ENCODE peak calls at places on chromosomes 3 and 15, in six cellular contexts. F, V, L, H, J and T are unnamed samples. For H3K9me3, the result is how much of the 10 kb centered on the place peaks cover.

GRCh38 chr3:55868347-55868746 is 381.2 kb upstream of the WNT5A start:
- DNase-seq in F (no peak), V (no peak), L (no peak), H (no peak), J (no peak), T (no peak)

GRCh38 chr15:57675481-57676181 is 30.9 kb upstream of the POLR2M start:
- DNase-seq in F (no peak), V (peak), L (no peak), H (no peak), J (no peak), T (no peak)

GRCh38 chr3:8741581-8742355 is 8.2 kb downstream of the CAV3 start:
- DNase-seq in F (no peak), V (peak), L (peak), H (peak), J (peak), T (peak)

GRCh38 chr3:13861461-13861860 is 18.4 kb downstream of the WNT7A start:
- DNase-seq in F (no peak), V (no peak), L (no peak), H (no peak), J (no peak), T (no peak)

GRCh38 chr3:188153498-188153948 is 434 bp upstream of the LPP start:
- DNase-seq in F (no peak), V (peak), L (no peak), H (peak), J (peak), T (peak)

GRCh38 chr15:36644156-36644896 is 64.9 kb downstream of the CDIN1 start:
- DNase-seq in F (no peak), V (no peak), L (no peak), H (no peak), J (no peak), T (no peak)

GRCh38 chr15:89307791-89308190 is 26.8 kb downstream of the POLG start:
- DNase-seq in F (no peak), V (no peak), L (no peak), H (peak), J (no peak), T (no peak)

GRCh38 chr3:72538070-72538745 is 310.0 kb downstream of the SHQ1 start:
- DNase-seq in F (peak), V (no peak), L (no peak), H (no peak), J (no peak), T (no peak)

GRCh38 chr3:120516142-120516541 is 65.3 kb upstream of the FSTL1 start:
- DNase-seq in F (no peak), V (no peak), L (no peak), H (no peak), J (peak), T (no peak)

GRCh38 chr3:174857301-174857700 is 1.8 kb upstream of the NAALADL2 start:
- DNase-seq in F (no peak), V (no peak), L (no peak), H (no peak), J (no peak), T (no peak)

GRCh38 chr3:52446631-52447511 is 2.0 kb upstream of the SEMA3G start:
- DNase-seq in F (peak), V (peak), L (peak), H (peak), J (peak), T (no peak)

GRCh38 chr3:158091526-158091925 is 14.7 kb downstream of the SHOX2 start:
- DNase-seq in F (no peak), V (peak), L (no peak), H (peak), J (no peak), T (peak)

GRCh38 chr3:69385723-69386483 is at the start of gene FRMD4B:
- DNase-seq in F (no peak), V (peak), L (no peak), H (no peak), J (peak), T (peak)
- TF ChIP-seq CTCF in F (peak), V (peak), L (no peak), H (no peak), J (peak), T (no peak)

GRCh38 chr3:76500746-76501275 is 539.1 kb upstream of the ROBO2 start:
- DNase-seq in F (no peak), V (no peak), L (no peak), H (peak), J (no peak), T (no peak)
- H3K9me3 ChIP-seq in F (under half), V (under half), L (under half), H (under half), J (under half), T (under half)

DNA sequence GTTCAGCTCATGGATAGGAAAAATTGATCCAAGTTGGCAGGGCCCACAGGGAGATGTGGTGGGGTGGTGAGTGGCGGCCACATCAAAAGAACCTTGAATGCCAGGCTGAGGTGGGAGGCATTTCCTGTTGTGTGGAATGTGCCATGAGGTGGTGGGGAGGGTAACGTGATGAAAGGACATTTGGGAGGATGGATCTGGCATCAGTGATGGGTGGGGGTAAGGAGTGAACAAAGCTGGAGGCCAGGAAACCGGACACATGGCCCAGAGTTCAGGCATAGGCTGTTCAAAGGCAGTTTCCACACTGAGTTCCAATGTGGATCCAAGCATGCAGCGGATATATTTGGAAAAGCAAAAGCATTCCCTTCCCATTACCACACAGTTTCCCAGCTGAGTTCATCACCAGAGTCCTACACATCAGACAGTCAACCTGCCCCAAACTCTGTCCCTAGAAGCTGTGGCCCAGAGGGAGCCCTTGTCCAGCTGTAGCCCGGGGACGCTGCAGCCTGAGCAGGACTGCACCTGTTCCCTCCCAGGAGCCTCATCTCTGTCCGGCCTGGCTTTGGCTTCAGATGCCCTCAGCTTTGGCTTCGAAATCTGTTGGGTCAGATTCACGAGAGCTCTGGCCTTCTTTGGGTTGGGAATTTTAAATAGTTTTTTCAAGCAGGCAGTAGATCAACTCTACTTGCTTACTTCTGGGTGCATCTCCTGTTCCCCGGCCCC is 37.8 kb upstream of the GOLGA6B start:
- DNase-seq in F (no peak), V (no peak), L (no peak), H (no peak), J (no peak), T (no peak)
- TF ChIP-seq SMC3 in F (no peak), V (no peak), L (no peak), H (no peak), J (no peak), T (no peak)

GRCh38 chr3:126983276-126983652 is 349 bp downstream of the PLXNA1 start:
- DNase-seq in F (no peak), V (no peak), L (peak), H (no peak), J (no peak), T (no peak)

GRCh38 chr3:126983653-126984390 is 907 bp downstream of the PLXNA1 start:
- DNase-seq in F (no peak), V (no peak), L (peak), H (no peak), J (peak), T (no peak)

GRCh38 chr3:126980266-126980811 is 2.6 kb upstream of the PLXNA1 start:
- DNase-seq in F (no peak), V (no peak), L (no peak), H (no peak), J (no peak), T (no peak)

GRCh38 chr3:126982522-126983175 is at the start of gene PLXNA1:
- DNase-seq in F (peak), V (peak), L (peak), H (peak), J (peak), T (peak)

GRCh38 chr3:126982125-126982521 is 792 bp upstream of the PLXNA1 start:
- DNase-seq in F (peak), V (no peak), L (peak), H (peak), J (no peak), T (no peak)
- TF ChIP-seq CTCF in F (no peak), V (no peak), L (no peak), H (no peak), J (no peak), T (no peak)

DNA sequence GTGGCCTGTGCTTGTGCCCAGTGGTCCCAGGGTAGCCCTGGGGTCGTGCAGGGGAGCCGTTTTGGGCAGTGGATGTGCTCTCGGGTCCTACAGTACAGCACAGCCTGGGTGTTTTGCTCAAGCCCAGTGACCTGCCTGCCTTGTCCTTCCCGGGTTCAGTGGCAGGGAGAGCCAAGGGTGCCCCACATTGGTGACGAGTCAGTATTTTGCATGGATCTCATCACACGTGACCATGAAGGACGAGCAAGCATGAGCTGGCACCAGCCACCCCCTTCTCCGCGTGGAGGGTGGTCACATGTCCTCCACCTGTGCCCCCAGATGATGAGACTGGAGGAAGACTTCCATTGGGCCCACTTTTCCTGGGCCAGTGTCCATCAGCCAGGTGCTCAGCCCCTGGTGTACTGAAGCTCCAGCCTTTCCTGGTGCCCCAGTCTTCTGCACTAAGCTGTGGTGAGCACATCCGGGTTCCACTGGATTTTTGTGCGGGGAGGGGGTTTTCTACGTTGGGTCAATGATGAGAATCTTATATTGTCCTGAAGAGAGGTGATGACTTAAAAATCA is 197.5 kb downstream of the UBE3A start:
- DNase-seq in F (no peak), V (no peak), L (no peak), H (no peak), J (no peak), T (no peak)
- H3K9me3 ChIP-seq in F (under half), V (half or more), L (under half), H (half or more), J (under half), T (under half)

GRCh38 chr15:80081390-80081789 is 21.9 kb downstream of the ZFAND6 start:
- DNase-seq in F (no peak), V (no peak), L (no peak), H (no peak), J (no peak), T (no peak)
- TF ChIP-seq SMC3 in F (no peak), V (no peak), L (no peak), H (no peak), J (no peak), T (no peak)

GRCh38 chr3:59143447-59143846 is 93.6 kb upstream of the CFAP20DC start:
- DNase-seq in F (no peak), V (no peak), L (no peak), H (no peak), J (no peak), T (no peak)
- TF ChIP-seq CTCF in F (peak), V (no peak), L (no peak), H (no peak), J (peak), T (no peak)

DNA sequence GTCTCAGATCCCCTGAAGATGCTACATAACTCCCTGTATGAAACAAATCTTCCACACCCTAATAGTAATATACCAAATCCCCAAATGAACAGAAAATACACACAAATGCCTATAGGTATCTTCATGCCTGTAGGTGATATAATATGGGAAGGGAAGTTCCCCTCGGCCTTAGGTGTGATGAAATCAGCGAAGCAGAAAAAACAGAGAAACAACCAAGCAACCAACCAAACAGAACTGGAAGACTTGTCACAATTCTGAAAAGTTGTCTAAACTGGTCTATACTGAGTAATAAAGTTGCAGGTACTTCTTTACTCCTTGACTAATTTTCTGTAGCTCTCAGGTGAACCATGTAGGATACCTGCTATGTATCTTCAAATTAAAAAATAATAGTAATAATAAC is 82.2 kb upstream of the SATB1 start:
- DNase-seq in F (no peak), V (no peak), L (no peak), H (no peak), J (no peak), T (no peak)
- H3K9me3 ChIP-seq in F (under half), V (under half), L (under half), H (under half), J (under half), T (under half)